ENCODE peak calls at places on chromosomes 13 and 19, in four cellular contexts. One of them, this sample, is unnamed.

GRCh38 chr19:1945899-1946298 is 4.9 kb downstream of the CSNK1G2 start:
- DNase-seq in MCF 10A: peak; percentile 41
- DNase-seq in RPMI7951: no peak
- DNase-seq in posterior vena cava: peak; percentile 80
- DNase-seq in this sample: no peak

GRCh38 chr13:67829641-67830040 is 599.5 kb upstream of the PCDH9 start:
- DNase-seq in MCF 10A: peak; percentile 6
- DNase-seq in RPMI7951: no peak
- DNase-seq in posterior vena cava: no peak
- DNase-seq in this sample: no peak

GRCh38 chr13:95809429-95809828 is 132.5 kb downstream of the DNAJC3 start:
- DNase-seq in MCF 10A: no peak
- DNase-seq in RPMI7951: no peak
- DNase-seq in posterior vena cava: no peak
- DNase-seq in this sample: no peak

GRCh38 chr19:35525873-35526272 is 2.2 kb downstream of the SBSN start:
- DNase-seq in MCF 10A: no peak
- DNase-seq in RPMI7951: no peak
- DNase-seq in posterior vena cava: no peak
- DNase-seq in this sample: no peak

GRCh38 chr19:35266149-35266903 is 2.4 kb upstream of the USF2 start:
- DNase-seq in MCF 10A: no peak
- DNase-seq in RPMI7951: no peak
- DNase-seq in posterior vena cava: peak; percentile 73
- DNase-seq in this sample: no peak

GRCh38 chr13:44698076-44698475 is 121.9 kb upstream of the TSC22D1 start:
- DNase-seq in MCF 10A: no peak
- DNase-seq in RPMI7951: no peak
- DNase-seq in posterior vena cava: no peak
- DNase-seq in this sample: no peak

GRCh38 chr13:112664501-112665203 is 25.2 kb upstream of the ATP11A start:
- DNase-seq in MCF 10A: peak; percentile 9
- DNase-seq in RPMI7951: no peak
- DNase-seq in posterior vena cava: no peak
- DNase-seq in this sample: peak; percentile 13

GRCh38 chr19:37217855-37218591 is at the start of gene ZNF383:
- DNase-seq in MCF 10A: peak; percentile 92
- DNase-seq in RPMI7951: peak; percentile 92
- DNase-seq in posterior vena cava: peak; percentile 95
- DNase-seq in this sample: peak; percentile 80

GRCh38 chr13:106133025-106133424 is 402.4 kb downstream of the EFNB2 start:
- DNase-seq in MCF 10A: peak; percentile 68
- DNase-seq in RPMI7951: peak; percentile 47
- DNase-seq in posterior vena cava: no peak
- DNase-seq in this sample: peak; percentile 84

GRCh38 chr13:35917252-35917941 is 213.8 kb downstream of the DCLK1 start:
- DNase-seq in MCF 10A: no peak
- DNase-seq in RPMI7951: no peak
- DNase-seq in posterior vena cava: no peak
- DNase-seq in this sample: no peak

GRCh38 chr13:97810152-97810551 is 143.3 kb upstream of the IPO5 start:
- DNase-seq in MCF 10A: peak; percentile 48
- DNase-seq in RPMI7951: peak; percentile 13
- DNase-seq in posterior vena cava: no peak
- DNase-seq in this sample: peak; percentile 18

GRCh38 chr19:9917322-9917721 is 19.0 kb downstream of the OLFM2 start:
- DNase-seq in MCF 10A: peak; percentile 70
- DNase-seq in RPMI7951: peak; percentile 70
- DNase-seq in posterior vena cava: no peak
- DNase-seq in this sample: peak; percentile 46

GRCh38 chr13:75636339-75637095 is 387 bp downstream of the LMO7 start:
- DNase-seq in MCF 10A: peak; percentile 24
- DNase-seq in RPMI7951: peak; percentile 47
- DNase-seq in posterior vena cava: no peak
- DNase-seq in this sample: peak; percentile 11

GRCh38 chr19:19224852-19225494 is 13.2 kb downstream of the NCAN start:
- DNase-seq in MCF 10A: peak; percentile 64
- DNase-seq in RPMI7951: peak; percentile 70
- DNase-seq in posterior vena cava: peak; percentile 85
- DNase-seq in this sample: peak; percentile 45

GRCh38 chr19:19627442-19627715 is 641 bp downstream of the LPAR2 start:
- DNase-seq in MCF 10A: no peak
- DNase-seq in RPMI7951: no peak
- DNase-seq in posterior vena cava: no peak
- DNase-seq in this sample: no peak

GRCh38 chr13:112781881-112782361 is 92.1 kb downstream of the ATP11A start:
- DNase-seq in MCF 10A: no peak
- DNase-seq in RPMI7951: no peak
- DNase-seq in posterior vena cava: no peak
- DNase-seq in this sample: no peak

GRCh38 chr19:48833049-48833448 is 3.2 kb downstream of the HSD17B14 start:
- DNase-seq in MCF 10A: no peak
- DNase-seq in RPMI7951: no peak
- DNase-seq in posterior vena cava: no peak
- DNase-seq in this sample: no peak

GRCh38 chr19:34253711-34254551 is 423 bp upstream of the GARRE1 start:
- DNase-seq in MCF 10A: peak; percentile 64
- DNase-seq in RPMI7951: no peak
- DNase-seq in posterior vena cava: peak; percentile 95
- DNase-seq in this sample: no peak

GRCh38 chr19:38679839-38680238 is 32.4 kb downstream of the ACTN4 start:
- DNase-seq in MCF 10A: no peak
- DNase-seq in RPMI7951: peak; percentile 69
- DNase-seq in posterior vena cava: no peak
- DNase-seq in this sample: peak; percentile 79

GRCh38 chr19:33678796-33679195 is 57.0 kb downstream of the CHST8 start:
- DNase-seq in MCF 10A: no peak
- DNase-seq in RPMI7951: no peak
- DNase-seq in posterior vena cava: peak; percentile 31
- DNase-seq in this sample: no peak

GRCh38 chr19:5801796-5802616 is 2.9 kb upstream of the NRTN start:
- DNase-seq in MCF 10A: no peak
- DNase-seq in RPMI7951: peak; percentile 53
- DNase-seq in posterior vena cava: no peak
- DNase-seq in this sample: no peak

GRCh38 chr19:6276447-6276846 is 3.3 kb downstream of the MLLT1 start:
- DNase-seq in MCF 10A: peak; percentile 38
- DNase-seq in RPMI7951: no peak
- DNase-seq in posterior vena cava: peak; percentile 94
- DNase-seq in this sample: no peak

GRCh38 chr13:66634384-66634783 is 595.8 kb downstream of the PCDH9 start:
- DNase-seq in MCF 10A: no peak
- DNase-seq in RPMI7951: no peak
- DNase-seq in posterior vena cava: no peak
- DNase-seq in this sample: peak; percentile 25

GRCh38 chr19:16057062-16057461 is 19.2 kb upstream of the TPM4 start:
- DNase-seq in MCF 10A: no peak
- DNase-seq in RPMI7951: no peak
- DNase-seq in posterior vena cava: no peak
- DNase-seq in this sample: no peak

GRCh38 chr19:50817941-50818858 is 5.4 kb downstream of the KLK1 start:
- DNase-seq in MCF 10A: peak; percentile 52
- DNase-seq in RPMI7951: peak; percentile 45
- DNase-seq in posterior vena cava: no peak
- DNase-seq in this sample: no peak

GRCh38 chr13:39130298-39130697 is 92.0 kb downstream of the NHLRC3 start:
- DNase-seq in MCF 10A: no peak
- DNase-seq in RPMI7951: no peak
- DNase-seq in posterior vena cava: no peak
- DNase-seq in this sample: no peak

GRCh38 chr19:16702123-16702522 is 17.5 kb upstream of the NWD1 start:
- DNase-seq in MCF 10A: peak; percentile 93
- DNase-seq in RPMI7951: peak; percentile 94
- DNase-seq in posterior vena cava: no peak
- DNase-seq in this sample: peak; percentile 98

GRCh38 chr13:29448124-29448685 is 147.3 kb downstream of the SLC7A1 start:
- DNase-seq in MCF 10A: no peak
- DNase-seq in RPMI7951: no peak
- DNase-seq in posterior vena cava: no peak
- DNase-seq in this sample: no peak

GRCh38 chr13:95698047-95698749 is 21.3 kb downstream of the DNAJC3 start:
- DNase-seq in MCF 10A: peak; percentile 70
- DNase-seq in RPMI7951: peak; percentile 7
- DNase-seq in posterior vena cava: no peak
- DNase-seq in this sample: peak; percentile 42

GRCh38 chr19:2524840-2525723 is 49.2 kb downstream of the GADD45B start:
- DNase-seq in MCF 10A: peak; percentile 82
- DNase-seq in RPMI7951: peak; percentile 87
- DNase-seq in posterior vena cava: peak; percentile 90
- DNase-seq in this sample: peak; percentile 65

GRCh38 chr13:20964904-20965303 is 62.4 kb upstream of the XPO4 start:
- DNase-seq in MCF 10A: peak; percentile 23
- DNase-seq in RPMI7951: no peak
- DNase-seq in posterior vena cava: no peak
- DNase-seq in this sample: no peak

GRCh38 chr19:2428027-2428690 is 773 bp upstream of the TIMM13 start:
- DNase-seq in MCF 10A: no peak
- DNase-seq in RPMI7951: peak; percentile 40
- DNase-seq in posterior vena cava: peak; percentile 83
- DNase-seq in this sample: peak; percentile 10

This sample was measured in bronchial epithelial cell.